ENCODE peak calls at places on chromosomes 13 and 19, in six cellular contexts. One of them, this sample, is unnamed.

GRCh38 chr13:75258159-75258782 is 223.7 kb downstream of the TBC1D4 start:
- DNase-seq in WERI-Rb-1: no peak
- DNase-seq in tibial artery: no peak
- DNase-seq in stimulated activated CD4-positive, alpha-beta T cell treated with anti-CD3 and anti-CD28 coated beads, TNF-alpha, amount 100 ng/mL, for 1 hour: no peak
- DNase-seq in right cardiac atrium: no peak
- DNase-seq in nephron progenitor cell: no peak
- DNase-seq in this sample: peak

GRCh38 chr13:113627136-113627535 is 30.9 kb downstream of the ATP4B start:
- DNase-seq in right cardiac atrium: no peak
- DNase-seq in nephron progenitor cell: no peak
- DNase-seq in stimulated activated CD4-positive, alpha-beta T cell treated with anti-CD3 and anti-CD28 coated beads, TNF-alpha, amount 100 ng/mL, for 1 hour: no peak
- DNase-seq in WERI-Rb-1: no peak
- DNase-seq in tibial artery: no peak
- DNase-seq in this sample: no peak

GRCh38 chr13:33787051-33787591 is 30.8 kb upstream of the RFC3 start:
- DNase-seq in tibial artery: no peak
- DNase-seq in stimulated activated CD4-positive, alpha-beta T cell treated with anti-CD3 and anti-CD28 coated beads, TNF-alpha, amount 100 ng/mL, for 1 hour: no peak
- DNase-seq in nephron progenitor cell: no peak
- DNase-seq in WERI-Rb-1: no peak
- DNase-seq in right cardiac atrium: no peak
- DNase-seq in this sample: no peak

GRCh38 chr13:25732146-25732865 is 319.5 kb downstream of the SHISA2 start:
- DNase-seq in WERI-Rb-1: no peak
- DNase-seq in right cardiac atrium: no peak
- DNase-seq in tibial artery: no peak
- DNase-seq in nephron progenitor cell: no peak
- DNase-seq in stimulated activated CD4-positive, alpha-beta T cell treated with anti-CD3 and anti-CD28 coated beads, TNF-alpha, amount 100 ng/mL, for 1 hour: no peak
- DNase-seq in this sample: no peak

GRCh38 chr13:65638572-65639168 is 1591.5 kb downstream of the PCDH9 start:
- DNase-seq in stimulated activated CD4-positive, alpha-beta T cell treated with anti-CD3 and anti-CD28 coated beads, TNF-alpha, amount 100 ng/mL, for 1 hour: no peak
- DNase-seq in WERI-Rb-1: peak
- DNase-seq in nephron progenitor cell: peak
- DNase-seq in tibial artery: no peak
- DNase-seq in right cardiac atrium: no peak
- DNase-seq in this sample: peak

GRCh38 chr13:113040597-113041292 is 64.8 kb upstream of the F7 start:
- DNase-seq in nephron progenitor cell: no peak
- DNase-seq in WERI-Rb-1: no peak
- DNase-seq in right cardiac atrium: peak
- DNase-seq in tibial artery: no peak
- DNase-seq in stimulated activated CD4-positive, alpha-beta T cell treated with anti-CD3 and anti-CD28 coated beads, TNF-alpha, amount 100 ng/mL, for 1 hour: no peak
- DNase-seq in this sample: no peak

GRCh38 chr13:33111414-33112110 is 95.3 kb downstream of the KL start:
- DNase-seq in WERI-Rb-1: no peak
- DNase-seq in nephron progenitor cell: no peak
- DNase-seq in right cardiac atrium: no peak
- DNase-seq in tibial artery: no peak
- DNase-seq in stimulated activated CD4-positive, alpha-beta T cell treated with anti-CD3 and anti-CD28 coated beads, TNF-alpha, amount 100 ng/mL, for 1 hour: no peak
- DNase-seq in this sample: no peak

GRCh38 chr13:98992355-98992754 is 14.5 kb upstream of the DOCK9 start:
- DNase-seq in stimulated activated CD4-positive, alpha-beta T cell treated with anti-CD3 and anti-CD28 coated beads, TNF-alpha, amount 100 ng/mL, for 1 hour: no peak
- DNase-seq in right cardiac atrium: no peak
- DNase-seq in tibial artery: no peak
- DNase-seq in WERI-Rb-1: no peak
- DNase-seq in nephron progenitor cell: no peak
- DNase-seq in this sample: no peak

GRCh38 chr19:40035996-40036395 is 20.0 kb downstream of the ZNF780B start:
- DNase-seq in nephron progenitor cell: no peak
- DNase-seq in stimulated activated CD4-positive, alpha-beta T cell treated with anti-CD3 and anti-CD28 coated beads, TNF-alpha, amount 100 ng/mL, for 1 hour: no peak
- DNase-seq in tibial artery: no peak
- DNase-seq in WERI-Rb-1: no peak
- DNase-seq in right cardiac atrium: no peak
- DNase-seq in this sample: no peak

GRCh38 chr19:40921005-40921897 is 39.2 kb upstream of the CYP2A7 start:
- DNase-seq in tibial artery: no peak
- DNase-seq in stimulated activated CD4-positive, alpha-beta T cell treated with anti-CD3 and anti-CD28 coated beads, TNF-alpha, amount 100 ng/mL, for 1 hour: no peak
- DNase-seq in right cardiac atrium: no peak
- DNase-seq in nephron progenitor cell: no peak
- DNase-seq in WERI-Rb-1: no peak
- DNase-seq in this sample: no peak

GRCh38 chr19:13154911-13155471 is 4.8 kb downstream of the IER2 start:
- DNase-seq in nephron progenitor cell: peak
- DNase-seq in tibial artery: peak
- DNase-seq in WERI-Rb-1: peak
- DNase-seq in right cardiac atrium: peak
- DNase-seq in stimulated activated CD4-positive, alpha-beta T cell treated with anti-CD3 and anti-CD28 coated beads, TNF-alpha, amount 100 ng/mL, for 1 hour: peak
- DNase-seq in this sample: peak

GRCh38 chr19:48553676-48554384 is 1.9 kb downstream of the SULT2B1 start:
- DNase-seq in stimulated activated CD4-positive, alpha-beta T cell treated with anti-CD3 and anti-CD28 coated beads, TNF-alpha, amount 100 ng/mL, for 1 hour: no peak
- DNase-seq in nephron progenitor cell: peak
- DNase-seq in WERI-Rb-1: peak
- DNase-seq in right cardiac atrium: no peak
- DNase-seq in tibial artery: no peak
- DNase-seq in this sample: no peak

GRCh38 chr13:48437381-48437780 is 24.5 kb upstream of the LPAR6 start:
- DNase-seq in tibial artery: peak
- DNase-seq in stimulated activated CD4-positive, alpha-beta T cell treated with anti-CD3 and anti-CD28 coated beads, TNF-alpha, amount 100 ng/mL, for 1 hour: no peak
- DNase-seq in right cardiac atrium: peak
- DNase-seq in WERI-Rb-1: no peak
- DNase-seq in nephron progenitor cell: no peak
- DNase-seq in this sample: no peak

GRCh38 chr19:29547981-29548380 is 22.2 kb downstream of the VSTM2B start:
- DNase-seq in nephron progenitor cell: no peak
- DNase-seq in stimulated activated CD4-positive, alpha-beta T cell treated with anti-CD3 and anti-CD28 coated beads, TNF-alpha, amount 100 ng/mL, for 1 hour: no peak
- DNase-seq in WERI-Rb-1: no peak
- DNase-seq in right cardiac atrium: no peak
- DNase-seq in tibial artery: peak
- DNase-seq in this sample: no peak

GRCh38 chr13:111990362-111990761 is 76.6 kb upstream of the SOX1 start:
- DNase-seq in stimulated activated CD4-positive, alpha-beta T cell treated with anti-CD3 and anti-CD28 coated beads, TNF-alpha, amount 100 ng/mL, for 1 hour: no peak
- DNase-seq in right cardiac atrium: no peak
- DNase-seq in tibial artery: no peak
- DNase-seq in nephron progenitor cell: no peak
- DNase-seq in WERI-Rb-1: no peak
- DNase-seq in this sample: no peak

GRCh38 chr13:73299787-73300186 is 241.0 kb downstream of the KLF5 start:
- DNase-seq in stimulated activated CD4-positive, alpha-beta T cell treated with anti-CD3 and anti-CD28 coated beads, TNF-alpha, amount 100 ng/mL, for 1 hour: no peak
- DNase-seq in nephron progenitor cell: no peak
- DNase-seq in right cardiac atrium: no peak
- DNase-seq in tibial artery: no peak
- DNase-seq in WERI-Rb-1: no peak
- DNase-seq in this sample: no peak

GRCh38 chr19:45913874-45914830 is at the start of gene NANOS2:
- DNase-seq in tibial artery: no peak
- DNase-seq in stimulated activated CD4-positive, alpha-beta T cell treated with anti-CD3 and anti-CD28 coated beads, TNF-alpha, amount 100 ng/mL, for 1 hour: no peak
- DNase-seq in right cardiac atrium: peak
- DNase-seq in WERI-Rb-1: peak
- DNase-seq in nephron progenitor cell: peak
- DNase-seq in this sample: peak

GRCh38 chr19:2294377-2295335 is 12.7 kb upstream of the PEAK3 start:
- DNase-seq in nephron progenitor cell: no peak
- DNase-seq in WERI-Rb-1: peak
- DNase-seq in tibial artery: peak
- DNase-seq in stimulated activated CD4-positive, alpha-beta T cell treated with anti-CD3 and anti-CD28 coated beads, TNF-alpha, amount 100 ng/mL, for 1 hour: no peak
- DNase-seq in right cardiac atrium: no peak
- DNase-seq in this sample: no peak

GRCh38 chr13:114121496-114122466 is 10.6 kb downstream of the RASA3 start:
- DNase-seq in nephron progenitor cell: peak
- DNase-seq in tibial artery: no peak
- DNase-seq in stimulated activated CD4-positive, alpha-beta T cell treated with anti-CD3 and anti-CD28 coated beads, TNF-alpha, amount 100 ng/mL, for 1 hour: no peak
- DNase-seq in right cardiac atrium: peak
- DNase-seq in WERI-Rb-1: no peak
- DNase-seq in this sample: no peak

GRCh38 chr19:15556634-15557181 is 48.4 kb downstream of the CYP4F22 start:
- DNase-seq in nephron progenitor cell: no peak
- DNase-seq in tibial artery: no peak
- DNase-seq in WERI-Rb-1: no peak
- DNase-seq in stimulated activated CD4-positive, alpha-beta T cell treated with anti-CD3 and anti-CD28 coated beads, TNF-alpha, amount 100 ng/mL, for 1 hour: no peak
- DNase-seq in right cardiac atrium: no peak
- DNase-seq in this sample: no peak

GRCh38 chr13:50197705-50198104 is 182.5 kb downstream of the KCNRG start:
- DNase-seq in right cardiac atrium: no peak
- DNase-seq in nephron progenitor cell: no peak
- DNase-seq in tibial artery: no peak
- DNase-seq in WERI-Rb-1: no peak
- DNase-seq in stimulated activated CD4-positive, alpha-beta T cell treated with anti-CD3 and anti-CD28 coated beads, TNF-alpha, amount 100 ng/mL, for 1 hour: no peak
- DNase-seq in this sample: no peak

This sample was measured in neuronal stem cell.